ENCODE peak calls at places on chromosomes 11 and 22, in six cellular contexts. One of them, this sample, is unnamed. For H3K9me3, the result is how much of the 10 kb centered on the place peaks cover.

GRCh38 chr22:44963055-44963454 is 46.8 kb downstream of the PHF21B start:
- DNase-seq in GM23248: no peak
- DNase-seq in CD8-positive, alpha-beta memory T cell: no peak
- DNase-seq in MM.1S: no peak
- DNase-seq in IMR-90: no peak
- DNase-seq in CD4-positive, alpha-beta T cell: no peak
- DNase-seq in this sample: no peak

GRCh38 chr11:19766810-19767209 is 54.2 kb downstream of the NAV2 start:
- DNase-seq in GM23248: peak
- DNase-seq in CD8-positive, alpha-beta memory T cell: no peak
- DNase-seq in MM.1S: no peak
- DNase-seq in IMR-90: peak
- DNase-seq in CD4-positive, alpha-beta T cell: no peak
- DNase-seq in this sample: no peak

GRCh38 chr11:120137187-120137610 is 714 bp downstream of the TRIM29 start:
- DNase-seq in GM23248: no peak
- DNase-seq in CD8-positive, alpha-beta memory T cell: no peak
- DNase-seq in MM.1S: no peak
- DNase-seq in IMR-90: no peak
- DNase-seq in CD4-positive, alpha-beta T cell: no peak
- DNase-seq in this sample: no peak

GRCh38 chr11:127106142-127106541 is 105.6 kb upstream of the KIRREL3 start:
- DNase-seq in GM23248: peak
- DNase-seq in CD8-positive, alpha-beta memory T cell: no peak
- DNase-seq in MM.1S: no peak
- DNase-seq in IMR-90: peak
- DNase-seq in CD4-positive, alpha-beta T cell: no peak
- DNase-seq in this sample: no peak

GRCh38 chr11:5288108-5288911 is 13.4 kb downstream of the OR51B4 start:
- DNase-seq in GM23248: peak
- DNase-seq in CD8-positive, alpha-beta memory T cell: no peak
- DNase-seq in MM.1S: no peak
- DNase-seq in IMR-90: peak
- DNase-seq in CD4-positive, alpha-beta T cell: no peak
- DNase-seq in this sample: no peak

GRCh38 chr11:123110397-123110796 is 48.5 kb upstream of the HSPA8 start:
- DNase-seq in GM23248: no peak
- DNase-seq in CD8-positive, alpha-beta memory T cell: no peak
- DNase-seq in MM.1S: no peak
- DNase-seq in IMR-90: no peak
- DNase-seq in CD4-positive, alpha-beta T cell: no peak
- DNase-seq in this sample: peak

GRCh38 chr11:121754603-121755002 is 301.8 kb upstream of the SORL1-AS1 start:
- DNase-seq in GM23248: no peak
- DNase-seq in CD8-positive, alpha-beta memory T cell: no peak
- DNase-seq in MM.1S: no peak
- DNase-seq in IMR-90: peak
- DNase-seq in CD4-positive, alpha-beta T cell: no peak
- DNase-seq in this sample: no peak

GRCh38 chr11:129814244-129814992 is 1.2 kb upstream of the TMEM45B start:
- DNase-seq in GM23248: no peak
- DNase-seq in CD8-positive, alpha-beta memory T cell: peak
- DNase-seq in MM.1S: no peak
- DNase-seq in IMR-90: no peak
- DNase-seq in CD4-positive, alpha-beta T cell: peak
- DNase-seq in this sample: peak

GRCh38 chr11:125886997-125887372 is 483 bp upstream of the HYLS1 start:
- DNase-seq in GM23248: peak
- DNase-seq in CD8-positive, alpha-beta memory T cell: no peak
- DNase-seq in MM.1S: peak
- DNase-seq in IMR-90: no peak
- DNase-seq in CD4-positive, alpha-beta T cell: peak
- DNase-seq in this sample: peak

GRCh38 chr11:55503449-55503848 is 50.8 kb upstream of the OR4C15 start:
- DNase-seq in GM23248: no peak
- DNase-seq in CD8-positive, alpha-beta memory T cell: no peak
- DNase-seq in MM.1S: no peak
- DNase-seq in IMR-90: no peak
- DNase-seq in CD4-positive, alpha-beta T cell: no peak
- DNase-seq in this sample: no peak

GRCh38 chr11:55497068-55497467 is 57.2 kb upstream of the OR4C15 start:
- DNase-seq in GM23248: no peak
- DNase-seq in CD8-positive, alpha-beta memory T cell: no peak
- DNase-seq in MM.1S: no peak
- DNase-seq in IMR-90: no peak
- DNase-seq in CD4-positive, alpha-beta T cell: no peak
- DNase-seq in this sample: no peak

DNA sequence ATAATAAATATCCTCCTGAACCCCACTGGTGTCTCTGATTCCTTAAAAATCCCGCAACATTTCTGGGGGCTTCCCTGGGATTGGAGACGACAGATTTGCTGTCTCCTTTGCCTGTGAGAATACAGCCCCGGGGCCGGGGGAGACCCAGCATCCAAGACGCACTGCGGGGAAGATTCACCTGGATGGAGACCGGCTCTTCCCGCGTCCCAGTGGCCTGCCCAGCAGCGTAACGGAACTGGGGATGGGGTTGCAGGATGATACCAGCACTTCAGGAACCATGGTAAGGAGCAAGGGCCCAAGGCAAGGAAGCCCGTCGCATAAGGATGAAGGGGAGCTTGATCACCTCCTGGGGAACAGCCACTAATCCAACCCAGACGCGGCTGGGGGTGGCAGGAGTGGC is 53.3 kb upstream of the OR4C15 start:
- DNase-seq in GM23248: no peak
- DNase-seq in CD8-positive, alpha-beta memory T cell: no peak
- DNase-seq in MM.1S: no peak
- DNase-seq in IMR-90: no peak
- DNase-seq in CD4-positive, alpha-beta T cell: no peak
- DNase-seq in this sample: no peak
- H3K9me3 ChIP-seq in GM23248: under half
- H3K9me3 ChIP-seq in CD8-positive, alpha-beta memory T cell: under half
- H3K9me3 ChIP-seq in MM.1S: under half
- H3K9me3 ChIP-seq in IMR-90: under half
- H3K9me3 ChIP-seq in CD4-positive, alpha-beta T cell: under half
- H3K9me3 ChIP-seq in this sample: under half

DNA sequence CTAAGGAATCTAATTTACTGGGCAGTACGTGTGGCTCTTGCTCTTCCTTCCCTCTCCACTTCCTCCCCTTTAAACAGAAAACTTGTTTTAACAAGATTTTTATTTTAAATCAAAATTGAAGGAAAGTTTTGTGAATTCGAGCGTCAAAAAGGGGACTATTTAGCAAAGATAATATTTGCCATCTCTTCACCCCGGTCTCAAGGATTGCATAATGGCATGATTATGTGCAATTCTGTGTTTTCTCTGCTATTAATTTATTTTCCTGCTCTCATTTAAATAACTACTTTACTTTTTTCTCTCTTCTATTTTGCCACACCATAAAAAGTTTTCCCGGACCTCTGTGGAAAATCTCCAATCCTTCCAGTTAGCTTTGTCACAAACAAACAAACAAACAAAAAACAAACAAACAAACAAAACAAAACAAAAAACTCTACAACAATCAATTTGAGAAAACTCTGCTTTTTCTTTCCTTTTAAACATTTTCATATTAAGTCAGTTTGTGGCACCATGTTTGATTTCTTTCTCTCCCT is 10.2 kb upstream of the PAX6 start:
- DNase-seq in GM23248: no peak
- DNase-seq in CD8-positive, alpha-beta memory T cell: no peak
- DNase-seq in MM.1S: no peak
- DNase-seq in IMR-90: no peak
- DNase-seq in CD4-positive, alpha-beta T cell: no peak
- DNase-seq in this sample: no peak
- H3K9me3 ChIP-seq in GM23248: under half
- H3K9me3 ChIP-seq in CD8-positive, alpha-beta memory T cell: under half
- H3K9me3 ChIP-seq in MM.1S: under half
- H3K9me3 ChIP-seq in IMR-90: under half
- H3K9me3 ChIP-seq in CD4-positive, alpha-beta T cell: under half
- H3K9me3 ChIP-seq in this sample: under half

GRCh38 chr11:60589611-60590010 is 74.4 kb downstream of the MS4A13 start:
- DNase-seq in GM23248: no peak
- DNase-seq in CD8-positive, alpha-beta memory T cell: no peak
- DNase-seq in MM.1S: no peak
- DNase-seq in IMR-90: no peak
- DNase-seq in CD4-positive, alpha-beta T cell: no peak
- DNase-seq in this sample: no peak

GRCh38 chr11:60594998-60595637 is 79.9 kb downstream of the MS4A13 start:
- DNase-seq in GM23248: no peak
- DNase-seq in CD8-positive, alpha-beta memory T cell: no peak
- DNase-seq in MM.1S: no peak
- DNase-seq in IMR-90: no peak
- DNase-seq in CD4-positive, alpha-beta T cell: no peak
- DNase-seq in this sample: no peak
- H3K9me3 ChIP-seq in GM23248: under half
- H3K9me3 ChIP-seq in CD8-positive, alpha-beta memory T cell: under half
- H3K9me3 ChIP-seq in MM.1S: under half
- H3K9me3 ChIP-seq in IMR-90: under half
- H3K9me3 ChIP-seq in CD4-positive, alpha-beta T cell: under half
- H3K9me3 ChIP-seq in this sample: under half

GRCh38 chr22:47318041-47318737 is 555.7 kb downstream of the TBC1D22A start:
- DNase-seq in GM23248: no peak
- DNase-seq in CD8-positive, alpha-beta memory T cell: no peak
- DNase-seq in MM.1S: no peak
- DNase-seq in IMR-90: no peak
- DNase-seq in CD4-positive, alpha-beta T cell: no peak
- DNase-seq in this sample: no peak

GRCh38 chr22:47320560-47320959 is 558.1 kb downstream of the TBC1D22A start:
- DNase-seq in GM23248: no peak
- DNase-seq in CD8-positive, alpha-beta memory T cell: no peak
- DNase-seq in MM.1S: no peak
- DNase-seq in IMR-90: no peak
- DNase-seq in CD4-positive, alpha-beta T cell: no peak
- DNase-seq in this sample: no peak

GRCh38 chr22:47310601-47311000 is 548.2 kb downstream of the TBC1D22A start:
- DNase-seq in GM23248: peak
- DNase-seq in CD8-positive, alpha-beta memory T cell: no peak
- DNase-seq in MM.1S: no peak
- DNase-seq in IMR-90: peak
- DNase-seq in CD4-positive, alpha-beta T cell: no peak
- DNase-seq in this sample: no peak

GRCh38 chr22:47316020-47316419 is 553.6 kb downstream of the TBC1D22A start:
- DNase-seq in GM23248: no peak
- DNase-seq in CD8-positive, alpha-beta memory T cell: no peak
- DNase-seq in MM.1S: peak
- DNase-seq in IMR-90: no peak
- DNase-seq in CD4-positive, alpha-beta T cell: no peak
- DNase-seq in this sample: no peak
- H3K9me3 ChIP-seq in GM23248: under half
- H3K9me3 ChIP-seq in CD8-positive, alpha-beta memory T cell: under half
- H3K9me3 ChIP-seq in MM.1S: under half
- H3K9me3 ChIP-seq in IMR-90: under half
- H3K9me3 ChIP-seq in CD4-positive, alpha-beta T cell: under half
- H3K9me3 ChIP-seq in this sample: under half

DNA sequence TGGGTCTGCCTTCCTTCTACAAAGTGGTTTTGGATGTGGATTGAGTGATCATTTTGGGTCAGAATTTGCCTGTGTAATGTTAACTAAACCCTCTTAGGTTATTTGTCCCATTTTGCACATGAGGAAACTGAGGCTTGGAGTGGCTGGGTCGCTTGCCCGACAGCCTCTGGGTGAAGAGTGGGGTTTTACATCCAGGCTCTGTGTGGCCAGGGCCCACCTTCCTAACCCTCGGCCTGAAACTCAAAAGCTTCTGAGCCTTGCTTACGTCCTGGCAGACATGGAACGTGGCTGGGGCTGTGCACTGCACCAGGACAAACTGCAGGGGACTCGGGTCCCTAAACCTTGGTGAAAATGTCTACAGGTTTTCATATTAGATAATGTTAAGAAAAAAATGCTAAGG is 542.4 kb downstream of the TBC1D22A start:
- DNase-seq in GM23248: no peak
- DNase-seq in CD8-positive, alpha-beta memory T cell: no peak
- DNase-seq in MM.1S: no peak
- DNase-seq in IMR-90: no peak
- DNase-seq in CD4-positive, alpha-beta T cell: no peak
- DNase-seq in this sample: no peak
- H3K9me3 ChIP-seq in GM23248: under half
- H3K9me3 ChIP-seq in CD8-positive, alpha-beta memory T cell: under half
- H3K9me3 ChIP-seq in MM.1S: under half
- H3K9me3 ChIP-seq in IMR-90: under half
- H3K9me3 ChIP-seq in CD4-positive, alpha-beta T cell: under half
- H3K9me3 ChIP-seq in this sample: under half

GRCh38 chr22:17665884-17666283 is 27.3 kb downstream of the BCL2L13 start:
- DNase-seq in GM23248: peak
- DNase-seq in CD8-positive, alpha-beta memory T cell: no peak
- DNase-seq in MM.1S: no peak
- DNase-seq in IMR-90: peak
- DNase-seq in CD4-positive, alpha-beta T cell: no peak
- DNase-seq in this sample: no peak
- H3K9me3 ChIP-seq in GM23248: under half
- H3K9me3 ChIP-seq in CD8-positive, alpha-beta memory T cell: under half
- H3K9me3 ChIP-seq in MM.1S: under half
- H3K9me3 ChIP-seq in IMR-90: under half
- H3K9me3 ChIP-seq in CD4-positive, alpha-beta T cell: under half
- H3K9me3 ChIP-seq in this sample: under half

GRCh38 chr11:79371152-79371551 is 69.7 kb downstream of the TENM4 start:
- DNase-seq in GM23248: no peak
- DNase-seq in CD8-positive, alpha-beta memory T cell: no peak
- DNase-seq in MM.1S: no peak
- DNase-seq in IMR-90: no peak
- DNase-seq in CD4-positive, alpha-beta T cell: no peak
- DNase-seq in this sample: no peak
- H3K9me3 ChIP-seq in GM23248: under half
- H3K9me3 ChIP-seq in CD8-positive, alpha-beta memory T cell: under half
- H3K9me3 ChIP-seq in MM.1S: under half
- H3K9me3 ChIP-seq in IMR-90: under half
- H3K9me3 ChIP-seq in CD4-positive, alpha-beta T cell: under half
- H3K9me3 ChIP-seq in this sample: under half

This sample was measured in spleen.